ENCODE peak calls at places on chromosomes 7 and 10, in four cellular contexts. R is ovary, L is breast epithelium, Z is IMR-90. F is an unnamed sample.

GRCh38 chr10:64430690-64431323 is 909.6 kb downstream of the REEP3 start:
- DNase-seq in R (no peak), L (no peak), Z (no peak), F (no peak)

GRCh38 chr10:124168581-124168980 is 75.2 kb upstream of the CHST15 start:
- DNase-seq in R (peak), L (peak), Z (no peak), F (no peak)

GRCh38 chr7:51029586-51030230 is 247.0 kb upstream of the GRB10 start:
- DNase-seq in R (no peak), L (no peak), Z (peak), F (no peak)

GRCh38 chr7:25122373-25122772 is 2.7 kb downstream of the CYCS start:
- DNase-seq in R (no peak), L (no peak), Z (peak), F (no peak)

GRCh38 chr10:100562806-100563293 is 27.1 kb downstream of the HIF1AN start:
- DNase-seq in R (peak), L (no peak), Z (peak), F (no peak)

GRCh38 chr7:64946772-64947171 is 43.7 kb downstream of the ZNF273 start:
- DNase-seq in R (no peak), L (no peak), Z (peak), F (no peak)

GRCh38 chr10:6178581-6178980 is 24.2 kb upstream of the PFKFB3 start:
- DNase-seq in R (no peak), L (no peak), Z (no peak), F (no peak)

GRCh38 chr7:50146692-50147091 is 53.6 kb upstream of the ZPBP start:
- DNase-seq in R (no peak), L (no peak), Z (no peak), F (no peak)

GRCh38 chr7:135481600-135481979 is 28.3 kb downstream of the CNOT4 start:
- DNase-seq in R (no peak), L (no peak), Z (no peak), F (no peak)

GRCh38 chr10:11319990-11320602 is 291.4 kb downstream of the USP6NL start:
- DNase-seq in R (no peak), L (no peak), Z (no peak), F (no peak)

GRCh38 chr10:99337261-99337905 is 8.2 kb downstream of the CNNM1 start:
- DNase-seq in R (no peak), L (no peak), Z (no peak), F (no peak)

GRCh38 chr10:17009228-17009700 is 120.3 kb downstream of the CUBN start:
- DNase-seq in R (no peak), L (no peak), Z (peak), F (no peak)

GRCh38 chr10:88110355-88110754 is 246.9 kb downstream of the PTEN start:
- DNase-seq in R (no peak), L (no peak), Z (peak), F (no peak)

GRCh38 chr7:70587739-70588138 is 544.2 kb upstream of the GALNT17 start:
- DNase-seq in R (no peak), L (no peak), Z (no peak), F (no peak)

GRCh38 chr7:64997164-64997908 is 6.5 kb upstream of the ZNF117 start:
- DNase-seq in R (no peak), L (no peak), Z (no peak), F (no peak)

GRCh38 chr7:150481207-150481920 is 30.9 kb downstream of the GIMAP8 start:
- DNase-seq in R (no peak), L (no peak), Z (no peak), F (no peak)

GRCh38 chr7:30968294-30968693 is 4.5 kb downstream of the GHRHR start:
- DNase-seq in R (no peak), L (no peak), Z (no peak), F (no peak)

GRCh38 chr10:88525371-88526079 is 57.6 kb downstream of the RNLS start:
- DNase-seq in R (no peak), L (no peak), Z (peak), F (no peak)

GRCh38 chr7:101676956-101677355 is 47.9 kb upstream of the MYL10 start:
- DNase-seq in R (no peak), L (no peak), Z (no peak), F (no peak)

GRCh38 chr7:4149645-4150044 is 532.5 kb upstream of the FOXK1 start:
- DNase-seq in R (no peak), L (no peak), Z (no peak), F (no peak)

GRCh38 chr7:4151524-4151923 is 530.6 kb upstream of the FOXK1 start:
- DNase-seq in R (no peak), L (no peak), Z (no peak), F (no peak)

GRCh38 chr7:4150731-4151130 is 531.4 kb upstream of the FOXK1 start:
- DNase-seq in R (no peak), L (no peak), Z (no peak), F (no peak)

GRCh38 chr7:4149236-4149635 is 532.9 kb upstream of the FOXK1 start:
- DNase-seq in R (no peak), L (no peak), Z (no peak), F (no peak)

DNA sequence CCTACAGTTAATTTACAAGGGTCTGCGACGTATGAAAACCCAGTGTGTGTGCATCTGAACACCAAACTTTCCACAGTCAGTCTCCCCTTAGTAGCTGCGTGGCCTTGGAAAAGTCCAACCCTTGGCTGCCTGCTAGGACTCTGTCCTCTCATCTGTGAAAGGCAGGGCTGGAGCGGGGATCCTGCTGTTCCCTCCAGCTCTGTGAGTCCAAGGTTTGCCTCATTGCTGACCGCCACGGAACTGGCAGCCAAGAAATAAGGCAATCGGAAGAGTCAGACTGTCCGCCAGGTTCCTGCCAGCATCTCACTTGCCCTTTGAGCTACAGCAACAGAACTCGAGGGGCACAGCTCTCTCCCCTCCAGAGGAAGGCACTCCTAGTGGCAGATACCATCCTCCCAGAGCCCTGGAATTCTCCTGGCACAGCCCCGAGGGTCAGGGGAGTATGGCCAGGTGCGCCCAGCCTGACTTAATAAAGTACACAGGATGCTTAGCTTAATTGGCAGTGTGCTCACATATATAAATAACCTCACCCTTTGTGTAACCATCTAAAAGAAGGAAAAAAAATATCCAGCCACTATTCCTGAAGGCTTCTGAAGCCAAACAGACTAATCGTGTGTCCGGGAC is 530.1 kb upstream of the FOXK1 start:
- DNase-seq in R (no peak), L (no peak), Z (no peak), F (peak)
- H3K27ac ChIP-seq in R (no peak), L (no peak), Z (no peak), F (no peak)

GRCh38 chr10:4851176-4851575 is 25.2 kb downstream of the AKR1E2 start:
- DNase-seq in R (no peak), L (no peak), Z (no peak), F (no peak)

GRCh38 chr10:4850400-4850799 is 24.4 kb downstream of the AKR1E2 start:
- DNase-seq in R (no peak), L (no peak), Z (no peak), F (no peak)

GRCh38 chr10:4849042-4849402 is 23.0 kb downstream of the AKR1E2 start:
- DNase-seq in R (no peak), L (no peak), Z (no peak), F (no peak)

GRCh38 chr10:4848341-4849041 is 22.5 kb downstream of the AKR1E2 start:
- DNase-seq in R (no peak), L (no peak), Z (no peak), F (no peak)

GRCh38 chr10:4849555-4850242 is 23.7 kb downstream of the AKR1E2 start:
- DNase-seq in R (peak), L (peak), Z (peak), F (peak)
- H3K4me3 ChIP-seq in R (no peak), L (no peak), Z (no peak), F (peak)

GRCh38 chr7:85232068-85232467 is 45.2 kb upstream of the SEMA3D start:
- DNase-seq in R (no peak), L (no peak), Z (no peak), F (no peak)

GRCh38 chr7:85226401-85227085 is 39.7 kb upstream of the SEMA3D start:
- DNase-seq in R (no peak), L (no peak), Z (peak), F (no peak)

GRCh38 chr7:85229544-85229943 is 42.7 kb upstream of the SEMA3D start:
- DNase-seq in R (no peak), L (no peak), Z (no peak), F (no peak)

GRCh38 chr7:85234746-85235145 is 47.9 kb upstream of the SEMA3D start:
- DNase-seq in R (no peak), L (no peak), Z (peak), F (peak)

GRCh38 chr7:85230623-85231022 is 43.8 kb upstream of the SEMA3D start:
- DNase-seq in R (no peak), L (no peak), Z (no peak), F (no peak)
- H3K27ac ChIP-seq in R (no peak), L (no peak), Z (no peak), F (no peak)

GRCh38 chr10:44183667-44184632 is 200.9 kb downstream of the CXCL12 start:
- DNase-seq in R (no peak), L (no peak), Z (peak), F (no peak)
- H3K4me3 ChIP-seq in R (no peak), L (no peak), Z (no peak), F (no peak)